ENCODE peak calls at places on chromosomes 3 and 15, in four cellular contexts. H is bronchial epithelial cell, J is MV-4-11, E is NCI-H2081. K is an unnamed sample.

GRCh38 chr3:197363553-197364409 is 65.4 kb upstream of the DLG1 start:
- DNase-seq in E (no peak), H (no peak), J (no peak), K (no peak)

GRCh38 chr3:20099020-20099539 is 58.8 kb downstream of the KAT2B start:
- DNase-seq in E (no peak), H (no peak), J (no peak), K (no peak)

GRCh38 chr3:149258298-149258697 is 36.7 kb upstream of the CP start:
- DNase-seq in H (no peak), E (no peak), J (no peak), K (no peak)

GRCh38 chr3:29384640-29385039 is 103.8 kb downstream of the RBMS3 start:
- DNase-seq in H (peak; percentile 41), E (no peak), J (no peak), K (peak; percentile 92)

GRCh38 chr3:29279830-29280229 is 1.0 kb upstream of the RBMS3 start:
- DNase-seq in H (no peak), J (no peak), E (no peak), K (peak; percentile 24)

GRCh38 chr3:14413381-14414071 is 11.1 kb downstream of the SLC6A6 start:
- DNase-seq in H (no peak), J (no peak), E (no peak), K (no peak)

GRCh38 chr15:43748376-43748775 is 2.1 kb downstream of the PDIA3 start:
- DNase-seq in H (no peak), E (no peak), J (no peak), K (no peak)

GRCh38 chr3:66406186-66406585 is 94.6 kb downstream of the LRIG1 start:
- DNase-seq in H (no peak), J (no peak), E (no peak), K (no peak)

GRCh38 chr3:159929181-159929893 is 59.3 kb upstream of the IL12A start:
- DNase-seq in J (peak; percentile 94), H (peak; percentile 26), E (no peak), K (peak; percentile 71)

GRCh38 chr3:112126501-112126900 is 6.5 kb downstream of the GCSAM start:
- DNase-seq in J (no peak), E (no peak), H (no peak), K (no peak)

GRCh38 chr3:122520861-122521260 is 6.1 kb upstream of the KPNA1 start:
- DNase-seq in H (peak; percentile 57), E (no peak), J (no peak), K (no peak)

GRCh38 chr15:88066758-88067157 is 189.8 kb downstream of the NTRK3 start:
- DNase-seq in E (no peak), H (no peak), J (no peak), K (no peak)